ENCODE peak calls at places on chromosomes 2 and 18, in nine cellular contexts. W is tibial artery, H is AG09309, I is right lobe of liver, A is OCI-LY7, Y is IMR-90, G is adrenal gland, D is osteoblast, S is lower lobe of right lung. P is an unnamed sample.

GRCh38 chr2:197387179-197387578 is 47.6 kb downstream of the SF3B1 start:
- DNase-seq in W (no peak), H (no peak), I (no peak), A (no peak), Y (no peak), G (no peak), D (no peak), S (no peak), P (no peak)

GRCh38 chr2:62814132-62814531 is 108.6 kb downstream of the EHBP1 start:
- DNase-seq in W (no peak), H (peak; percentile 29), I (no peak), A (no peak), Y (peak; percentile 76), G (peak; percentile 48), D (no peak), S (no peak), P (no peak)

GRCh38 chr2:55966431-55967118 is 43.0 kb upstream of the EFEMP1 start:
- DNase-seq in W (peak; percentile 82), H (no peak), I (no peak), A (no peak), Y (peak; percentile 20), G (peak; percentile 87), D (no peak), S (no peak), P (no peak)

GRCh38 chr2:144466637-144467036 is 53.3 kb downstream of the ZEB2 start:
- DNase-seq in W (no peak), H (no peak), I (no peak), A (no peak), Y (no peak), G (no peak), D (no peak), S (no peak), P (no peak)

GRCh38 chr2:204203704-204204103 is 267.1 kb downstream of the ICOS start:
- DNase-seq in W (no peak), H (no peak), I (no peak), A (no peak), Y (no peak), G (no peak), D (no peak), S (no peak), P (no peak)

GRCh38 chr2:85907671-85908157 is 18.9 kb upstream of the ST3GAL5 start:
- DNase-seq in W (no peak), H (no peak), I (no peak), A (no peak), Y (peak; percentile 44), G (no peak), D (peak; percentile 76), S (no peak), P (peak; percentile 90)

GRCh38 chr18:23137093-23137640 is 1.9 kb downstream of the CABLES1 start:
- DNase-seq in W (no peak), H (no peak), I (no peak), A (peak; percentile 39), Y (no peak), G (no peak), D (no peak), S (no peak), P (no peak)

GRCh38 chr2:232643147-232643425 is 9.7 kb downstream of the EFHD1 start:
- DNase-seq in W (no peak), H (no peak), I (no peak), A (no peak), Y (no peak), G (no peak), D (no peak), S (no peak), P (no peak)

GRCh38 chr18:9082763-9083510 is 19.6 kb upstream of the NDUFV2 start:
- DNase-seq in W (no peak), H (no peak), I (no peak), A (peak; percentile 38), Y (no peak), G (no peak), D (no peak), S (no peak), P (no peak)

GRCh38 chr2:191555092-191555742 is 122.7 kb upstream of the NABP1 start:
- DNase-seq in W (peak; percentile 85), H (peak; percentile 38), I (peak; percentile 71), A (peak; percentile 75), Y (peak; percentile 74), G (peak; percentile 90), D (peak; percentile 66), S (peak; percentile 71), P (peak; percentile 50)

GRCh38 chr2:99663641-99664040 is 173.8 kb upstream of the REV1 start:
- DNase-seq in W (no peak), H (no peak), I (no peak), A (no peak), Y (no peak), G (no peak), D (no peak), S (no peak), P (no peak)

GRCh38 chr2:67674668-67675067 is 277.5 kb downstream of the ETAA1 start:
- DNase-seq in W (no peak), H (no peak), I (no peak), A (no peak), Y (no peak), G (peak; percentile 51), D (no peak), S (no peak), P (no peak)

GRCh38 chr2:233470007-233470687 is 96.4 kb downstream of the USP40 start:
- DNase-seq in W (peak; percentile 90), H (no peak), I (no peak), A (no peak), Y (no peak), G (peak; percentile 46), D (peak; percentile 48), S (no peak), P (no peak)

GRCh38 chr2:188089896-188090295 is 201.8 kb upstream of the GULP1 start:
- DNase-seq in W (no peak), H (no peak), I (no peak), A (no peak), Y (peak; percentile 29), G (no peak), D (no peak), S (no peak), P (no peak)

GRCh38 chr18:70181015-70181414 is 24.5 kb downstream of the RTTN start:
- DNase-seq in W (no peak), H (no peak), I (no peak), A (no peak), Y (peak; percentile 80), G (no peak), D (no peak), S (no peak), P (no peak)

GRCh38 chr2:240564191-240564570 is 4.0 kb downstream of the DUSP28 start:
- DNase-seq in W (no peak), H (no peak), I (no peak), A (no peak), Y (no peak), G (no peak), D (peak; percentile 38), S (no peak), P (no peak)

GRCh38 chr2:240566203-240567136 is 1.8 kb upstream of the RNPEPL1 start:
- DNase-seq in W (peak; percentile 98), H (no peak), I (peak; percentile 97), A (peak; percentile 90), Y (peak; percentile 70), G (peak; percentile 96), D (peak; percentile 99), S (peak; percentile 98), P (no peak)

GRCh38 chr2:240564571-240565266 is 3.6 kb upstream of the RNPEPL1 start:
- DNase-seq in W (peak; percentile 48), H (no peak), I (no peak), A (peak; percentile 43), Y (peak; percentile 88), G (no peak), D (peak; percentile 39), S (no peak), P (no peak)

GRCh38 chr2:240567137-240567871 is 980 bp upstream of the RNPEPL1 start:
- DNase-seq in W (peak; percentile 76), H (no peak), I (peak; percentile 33), A (no peak), Y (no peak), G (peak; percentile 43), D (peak; percentile 54), S (peak; percentile 57), P (no peak)

DNA sequence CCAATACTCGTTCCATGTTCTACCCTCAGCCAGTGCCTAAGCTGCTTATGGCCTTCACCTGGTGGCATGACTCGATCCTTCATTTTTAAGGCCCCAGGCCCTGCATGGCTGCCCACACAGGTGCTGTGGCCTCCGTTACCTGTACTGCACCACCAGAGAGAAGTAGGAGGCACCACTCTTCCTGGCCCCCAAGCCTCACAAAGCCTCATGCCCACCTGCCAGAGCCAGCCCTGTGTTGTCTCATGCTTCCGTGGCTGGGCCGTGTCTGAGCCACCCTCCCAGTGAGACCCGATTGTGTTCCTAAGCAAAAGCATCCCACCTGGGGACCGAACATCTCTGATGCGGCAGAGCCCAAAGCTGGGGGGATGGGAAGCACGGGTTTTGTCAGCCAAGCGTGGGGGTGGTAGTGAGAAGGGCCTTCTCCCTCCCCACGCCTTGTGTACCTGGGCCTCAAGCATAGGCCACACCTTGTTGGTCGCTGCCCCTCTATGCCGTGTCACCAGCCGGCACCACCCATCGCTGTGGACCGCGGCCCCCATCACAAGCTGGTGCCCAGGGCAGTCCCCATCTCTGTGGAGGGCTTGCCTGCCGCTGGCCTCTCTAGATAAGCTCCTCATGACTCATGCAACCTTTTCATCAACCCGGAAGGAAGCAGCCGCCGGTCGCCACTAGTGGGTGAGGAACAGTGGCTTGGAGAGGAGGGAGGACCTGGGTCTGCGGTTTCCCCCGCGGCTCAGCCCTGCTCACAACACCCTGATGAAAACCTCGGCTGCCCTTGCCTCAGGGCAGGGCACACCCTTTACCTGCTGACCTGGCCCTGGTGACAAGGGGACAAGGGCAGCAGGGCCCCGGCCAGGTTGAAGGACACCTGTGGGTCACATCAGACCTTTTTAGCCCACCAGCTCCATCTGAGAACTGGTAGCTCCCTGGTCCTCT is 2.7 kb upstream of the RNPEPL1 start:
- DNase-seq in W (peak; percentile 84), H (no peak), I (peak; percentile 86), A (peak; percentile 80), Y (peak; percentile 57), G (peak; percentile 91), D (peak; percentile 93), S (peak; percentile 96), P (no peak)
- H3K4me3 ChIP-seq in W (peak overlapping the region; percentile 18), H (no peak overlapping the region), I (no peak overlapping the region), A (peak overlapping the region; percentile 72), Y (no peak overlapping the region), G (no peak overlapping the region), D (peak overlapping the region; percentile 60), S (peak overlapping the region; percentile 85), P (peak overlapping the region; percentile 23)

GRCh38 chr2:46913471-46914381 is 1.9 kb downstream of the MCFD2 start:
- DNase-seq in W (peak; percentile 71), H (no peak), I (peak; percentile 57), A (no peak), Y (peak; percentile 78), G (peak; percentile 71), D (peak; percentile 93), S (no peak), P (peak; percentile 23)
- TF ChIP-seq CTCF in W (no peak), H (no peak), I (no peak), A (peak; percentile 44), Y (no peak), G (no peak), D (peak; percentile 4), S (no peak), P (no peak)

GRCh38 chr2:54394392-54394791 is 61.7 kb upstream of the SPTBN1 start:
- DNase-seq in W (no peak), H (no peak), I (no peak), A (peak; percentile 40), Y (no peak), G (no peak), D (no peak), S (no peak), P (no peak)
- H3K4me3 ChIP-seq in W (no peak overlapping the region), H (no peak overlapping the region), I (no peak overlapping the region), A (peak overlapping the region; percentile 5), Y (no peak overlapping the region), G (no peak overlapping the region), D (peak overlapping the region; percentile 5), S (no peak overlapping the region), P (no peak overlapping the region)

DNA sequence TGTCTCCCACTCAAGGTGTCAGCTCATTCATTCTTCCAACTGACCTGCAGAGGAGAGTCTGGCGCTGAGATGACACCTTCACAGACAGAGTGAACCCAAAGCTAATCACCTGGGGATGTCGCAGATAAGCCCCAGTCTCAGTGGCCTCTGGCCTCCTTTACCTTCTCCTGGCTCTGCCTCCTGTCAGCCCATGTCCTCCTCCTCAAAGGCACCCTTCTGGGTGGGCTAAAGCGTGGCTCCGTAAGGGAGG is 194.1 kb downstream of the MIB1 start:
- DNase-seq in W (no peak), H (no peak), I (no peak), A (no peak), Y (no peak), G (no peak), D (no peak), S (no peak), P (no peak)
- TF ChIP-seq CTCF in W (no peak), H (no peak), I (no peak), A (no peak), Y (no peak), G (no peak), D (no peak), S (no peak), P (no peak)